ENCODE peak calls at places on chromosome 4, in five cellular contexts. L, A, M, K and O are unnamed samples.
A peak's percentile ranks its signal among the peaks of the same experiment; 100 is the strongest.

GRCh38 chr4:87896020-87896621 is 63.4 kb downstream of the MEPE start:
- DNase-seq in L (peak; percentile 36), A (peak; percentile 19), M (no peak), K (peak; percentile 97), O (no peak)

GRCh38 chr4:52959545-52959944 is 97.4 kb downstream of the RASL11B start:
- DNase-seq in L (no peak), A (no peak), M (no peak), K (no peak), O (no peak)

GRCh38 chr4:56435748-56436442 is at the start of gene PAICS:
- DNase-seq in L (peak; percentile 97), A (peak; percentile 96), M (peak; percentile 96), K (peak; percentile 94), O (peak; percentile 93)

GRCh38 chr4:68606240-68606639 is 30.1 kb upstream of the UGT2B17 start:
- DNase-seq in L (no peak), A (no peak), M (no peak), K (no peak), O (no peak)

GRCh38 chr4:185846550-185847210 is 34.7 kb upstream of the SORBS2 start:
- DNase-seq in L (no peak), A (no peak), M (no peak), K (peak; percentile 19), O (no peak)

GRCh38 chr4:169372791-169373190 is 102.0 kb upstream of the SH3RF1 start:
- DNase-seq in L (no peak), A (no peak), M (no peak), K (no peak), O (no peak)

GRCh38 chr4:5863461-5864113 is 29.3 kb downstream of the CRMP1 start:
- DNase-seq in L (peak; percentile 9), A (no peak), M (no peak), K (peak; percentile 86), O (no peak)

GRCh38 chr4:146153964-146154536 is 21.5 kb upstream of the LSM6 start:
- DNase-seq in L (no peak), A (no peak), M (no peak), K (no peak), O (no peak)

GRCh38 chr4:153260152-153260551 is 55.9 kb downstream of the TRIM2 start:
- DNase-seq in L (no peak), A (no peak), M (no peak), K (no peak), O (no peak)

GRCh38 chr4:82704156-82704555 is 94.4 kb downstream of the SCD5 start:
- DNase-seq in L (no peak), A (no peak), M (no peak), K (peak; percentile 38), O (no peak)